ENCODE peak calls at places on chromosomes 7 and 10, in four cellular contexts. L is NCI-H226, K is lower leg skin, W is hippocampal formation. I is an unnamed sample.

GRCh38 chr10:114274616-114275453 is 35.8 kb downstream of the VWA2 start:
- DNase-seq in K (peak), L (no peak), W (no peak), I (no peak)

GRCh38 chr10:27612615-27613014 is 108.5 kb downstream of the RAB18 start:
- DNase-seq in W (no peak), K (no peak), L (no peak), I (no peak)

GRCh38 chr7:76260171-76260703 is 42.2 kb upstream of the HSPB1 start:
- DNase-seq in L (peak), W (no peak), K (no peak), I (no peak)

GRCh38 chr7:105907129-105907846 is 30.9 kb upstream of the ATXN7L1 start:
- DNase-seq in L (no peak), W (no peak), K (no peak), I (no peak)

GRCh38 chr10:31123946-31124345 is 92.3 kb upstream of the ZNF438 start:
- DNase-seq in K (no peak), L (no peak), W (no peak), I (no peak)

GRCh38 chr7:26910221-26910620 is 45.8 kb upstream of the SKAP2 start:
- DNase-seq in W (no peak), L (peak), K (no peak), I (no peak)

GRCh38 chr10:131980757-131981428 is 830 bp downstream of the BNIP3 start:
- DNase-seq in W (no peak), K (no peak), L (no peak), I (no peak)

GRCh38 chr10:86306628-86307278 is 59.8 kb downstream of the GRID1 start:
- DNase-seq in L (peak), W (no peak), K (peak), I (no peak)

GRCh38 chr10:48958598-48959200 is 19.1 kb upstream of the LRRC18 start:
- DNase-seq in K (no peak), L (no peak), W (no peak), I (no peak)

I was measured in SHP77 treated with DMSO at 0.1 percent for 48 hours.